ENCODE peak calls at places on chromosomes 7 and 10, in seven cellular contexts. I is NCI-H1105 treated with DMSO at 0.1 percent for 48 hours; Y is stimulated activated CD8-positive, alpha-beta memory T cell treated with anti-CD3 and anti-CD28 coated beads, Interleukin-7, amount 100 ng/mL, for 1 hour; O is activated CD4-positive, alpha-beta T cell treated with anti-CD3 and anti-CD28 coated beads for 36 hours; D is WTC11; X is foreskin fibroblast; M is AG04449. L is an unnamed sample.

GRCh38 chr10:14889318-14889717 is 10.7 kb downstream of the SUV39H2 start:
- DNase-seq in I (no peak), Y (no peak), O (no peak), D (no peak), X (peak; percentile 2), M (no peak), L (no peak)

GRCh38 chr10:113335603-113336002 is 217.2 kb upstream of the HABP2 start:
- DNase-seq in I (no peak), Y (no peak), O (no peak), D (no peak), X (peak; percentile 69), M (no peak), L (no peak)

GRCh38 chr10:63467833-63468232 is 2.1 kb upstream of the JMJD1C start:
- DNase-seq in I (no peak), Y (no peak), O (no peak), D (no peak), X (peak; percentile 18), M (no peak), L (no peak)

GRCh38 chr7:70585071-70585470 is 546.9 kb upstream of the GALNT17 start:
- DNase-seq in I (no peak), Y (no peak), O (peak; percentile 7), D (peak; percentile 25), X (no peak), M (no peak), L (no peak)

GRCh38 chr7:68488366-68489060 is 1109.8 kb upstream of the AUTS2 start:
- DNase-seq in I (no peak), Y (no peak), O (no peak), D (no peak), X (no peak), M (no peak), L (no peak)

GRCh38 chr10:102641398-102641797 is 2.9 kb upstream of the TRIM8 start:
- DNase-seq in I (peak; percentile 49), Y (no peak), O (no peak), D (no peak), X (no peak), M (no peak), L (no peak)

GRCh38 chr7:126973066-126973465 is 279.7 kb downstream of the GRM8 start:
- DNase-seq in I (no peak), Y (no peak), O (no peak), D (no peak), X (no peak), M (no peak), L (no peak)

GRCh38 chr7:123191132-123191531 is 8.6 kb downstream of the SLC13A1 start:
- DNase-seq in I (no peak), Y (no peak), O (no peak), D (no peak), X (no peak), M (no peak), L (no peak)

GRCh38 chr7:134613623-134614347 is 32.9 kb upstream of the BPGM start:
- DNase-seq in I (no peak), Y (no peak), O (peak; percentile 62), D (no peak), X (peak; percentile 96), M (peak; percentile 94), L (no peak)